ENCODE peak calls at places on chromosomes 4 and X, in eight cellular contexts. C, P, B, J, K, H, I and N are unnamed samples.

GRCh38 chr4:156255608-156256007 is 301.9 kb upstream of the CTSO start:
- DNase-seq in C (no peak), P (no peak), B (no peak), J (no peak), K (no peak), H (no peak), I (no peak), N (no peak)

GRCh38 chrX:36266155-36266554 is 346.6 kb downstream of the CFAP47 start:
- DNase-seq in C (no peak), P (no peak), B (no peak), J (no peak), K (no peak), H (no peak), I (no peak), N (no peak)

GRCh38 chrX:21493226-21493850 is 119.1 kb downstream of the CNKSR2 start:
- DNase-seq in C (no peak), P (peak), B (no peak), J (no peak), K (no peak), H (peak), I (no peak), N (no peak)

GRCh38 chr4:673349-674091 is 556 bp downstream of the ATP5ME start:
- DNase-seq in C (no peak), P (peak), B (no peak), J (no peak), K (no peak), H (no peak), I (no peak), N (no peak)

GRCh38 chr4:94877973-94878372 is 120.2 kb downstream of the BMPR1B start:
- DNase-seq in C (no peak), P (no peak), B (no peak), J (no peak), K (peak), H (peak), I (no peak), N (no peak)

GRCh38 chr4:17120761-17121160 is 222.3 kb upstream of the LDB2 start:
- DNase-seq in C (no peak), P (no peak), B (no peak), J (no peak), K (no peak), H (no peak), I (no peak), N (no peak)

GRCh38 chrX:43973249-43973672 is at the start of gene NDP:
- DNase-seq in C (no peak), P (no peak), B (no peak), J (no peak), K (no peak), H (no peak), I (no peak), N (no peak)

GRCh38 chrX:50579955-50580354 is 109.3 kb upstream of the DGKK start:
- DNase-seq in C (no peak), P (peak), B (no peak), J (peak), K (peak), H (peak), I (no peak), N (no peak)

GRCh38 chr4:89023140-89023539 is 33.8 kb downstream of the FAM13A start:
- DNase-seq in C (no peak), P (no peak), B (no peak), J (no peak), K (no peak), H (no peak), I (no peak), N (no peak)

GRCh38 chr4:63222466-63222865 is 1186.8 kb downstream of the TECRL start:
- DNase-seq in C (no peak), P (no peak), B (no peak), J (no peak), K (no peak), H (no peak), I (no peak), N (no peak)

DNA sequence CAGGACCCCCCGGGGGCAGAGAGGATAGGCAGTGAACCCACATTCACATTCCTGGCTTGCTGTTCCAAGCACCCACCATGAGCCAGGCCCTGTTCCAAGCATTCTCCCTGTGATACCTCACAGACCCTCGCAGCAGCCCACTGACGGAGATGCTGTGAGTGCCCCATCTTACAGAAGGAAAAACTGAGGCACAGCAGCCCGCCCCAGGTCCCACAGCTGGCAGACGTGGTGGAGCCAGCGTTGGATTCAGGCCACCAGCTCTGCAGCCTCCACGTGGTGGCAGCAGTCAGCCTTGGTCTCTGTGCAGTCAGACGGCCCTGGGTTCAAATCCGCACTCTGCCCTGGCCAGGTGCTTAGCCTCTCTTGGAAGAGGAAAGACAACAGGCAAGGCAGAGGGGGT is 16.8 kb downstream of the MAN2B2 start:
- DNase-seq in C (no peak), P (no peak), B (no peak), J (no peak), K (no peak), H (no peak), I (no peak), N (no peak)
- TF ChIP-seq CTCF in C (no peak), P (peak), B (no peak), J (peak), K (no peak), H (no peak), I (no peak), N (no peak)

GRCh38 chr4:6137747-6138135 is 62.6 kb downstream of the JAKMIP1 start:
- DNase-seq in C (no peak), P (no peak), B (no peak), J (no peak), K (no peak), H (no peak), I (no peak), N (no peak)

GRCh38 chr4:6137027-6137746 is 63.2 kb downstream of the JAKMIP1 start:
- DNase-seq in C (no peak), P (no peak), B (no peak), J (no peak), K (no peak), H (no peak), I (no peak), N (no peak)

GRCh38 chr4:6134612-6135220 is 65.6 kb downstream of the JAKMIP1 start:
- DNase-seq in C (no peak), P (no peak), B (peak), J (no peak), K (no peak), H (no peak), I (no peak), N (no peak)
- TF ChIP-seq CTCF in C (no peak), P (no peak), B (peak), J (no peak), K (peak), H (no peak), I (no peak), N (no peak)

GRCh38 chrX:6644411-6644810 is 109.5 kb upstream of the VCX3A start:
- DNase-seq in C (no peak), P (no peak), B (no peak), J (no peak), K (no peak), H (no peak), I (no peak), N (no peak)
- TF ChIP-seq CTCF in C (no peak), P (peak), B (no peak), J (no peak), K (peak), H (peak), I (no peak), N (no peak)

GRCh38 chrX:9562851-9563250 is 98.0 kb downstream of the TBL1X start:
- DNase-seq in C (no peak), P (peak), B (no peak), J (no peak), K (peak), H (peak), I (no peak), N (no peak)

GRCh38 chrX:9561199-9561598 is 96.3 kb downstream of the TBL1X start:
- DNase-seq in C (no peak), P (no peak), B (no peak), J (no peak), K (no peak), H (no peak), I (no peak), N (no peak)

GRCh38 chrX:9569875-9570274 is 105.0 kb downstream of the TBL1X start:
- DNase-seq in C (no peak), P (no peak), B (no peak), J (no peak), K (no peak), H (peak), I (no peak), N (no peak)

GRCh38 chrX:9560219-9560618 is 95.4 kb downstream of the TBL1X start:
- DNase-seq in C (no peak), P (no peak), B (no peak), J (no peak), K (no peak), H (no peak), I (no peak), N (no peak)

DNA sequence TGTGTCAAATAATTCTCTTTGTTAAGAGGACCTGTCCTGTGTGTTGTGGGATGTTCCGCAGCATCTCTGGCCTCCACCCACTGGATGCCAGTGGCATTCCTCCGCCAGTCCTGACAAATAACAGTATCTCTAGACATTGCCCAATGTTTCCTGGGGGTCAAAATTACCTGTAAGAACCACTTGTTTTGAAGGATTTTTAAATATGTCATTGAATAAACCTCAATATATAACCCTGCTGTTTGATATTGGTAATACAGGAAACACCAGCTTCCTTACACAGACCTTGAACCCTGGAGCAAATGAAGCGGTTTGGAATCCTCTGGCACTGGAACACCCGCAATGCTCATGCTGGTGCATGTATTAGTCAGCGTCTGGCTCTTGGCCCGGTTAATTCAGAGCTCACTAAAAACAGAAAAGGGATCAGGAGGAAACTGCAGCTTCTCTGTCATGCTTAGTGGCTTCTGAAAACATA is 101.3 kb downstream of the TBL1X start:
- DNase-seq in C (peak), P (peak), B (no peak), J (no peak), K (peak), H (peak), I (no peak), N (no peak)
- TF ChIP-seq CTCF in C (no peak), P (no peak), B (no peak), J (no peak), K (peak), H (no peak), I (no peak), N (no peak)

GRCh38 chr4:153645183-153645582 is 38.9 kb upstream of the TLR2 start:
- DNase-seq in C (no peak), P (no peak), B (no peak), J (no peak), K (no peak), H (no peak), I (no peak), N (no peak)
- TF ChIP-seq CTCF in C (no peak), P (peak), B (peak), J (no peak), K (peak), H (peak), I (no peak), N (no peak)

DNA sequence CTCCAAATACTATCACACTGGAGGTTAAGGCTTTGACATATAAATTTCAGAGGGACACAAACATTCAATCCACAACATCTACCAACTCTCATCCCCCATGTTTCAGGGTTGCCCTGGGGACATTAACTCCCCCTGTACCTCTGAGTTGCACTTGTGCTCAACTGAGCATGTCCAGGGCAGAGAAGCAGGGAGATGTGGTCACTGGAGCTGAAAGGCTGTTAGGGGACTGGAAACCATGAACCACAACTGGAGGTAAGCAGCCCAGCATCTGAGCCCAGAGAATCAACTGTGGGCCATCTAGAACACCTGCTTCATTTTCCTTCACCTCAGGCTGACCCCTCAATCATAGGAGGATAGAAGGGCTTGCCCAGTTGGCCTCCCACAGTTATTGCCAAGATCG is 641.1 kb downstream of the MID1IP1 start:
- DNase-seq in C (no peak), P (no peak), B (no peak), J (no peak), K (no peak), H (no peak), I (no peak), N (no peak)
- TF ChIP-seq CTCF in C (no peak), P (no peak), B (no peak), J (no peak), K (no peak), H (no peak), I (no peak), N (no peak)

DNA sequence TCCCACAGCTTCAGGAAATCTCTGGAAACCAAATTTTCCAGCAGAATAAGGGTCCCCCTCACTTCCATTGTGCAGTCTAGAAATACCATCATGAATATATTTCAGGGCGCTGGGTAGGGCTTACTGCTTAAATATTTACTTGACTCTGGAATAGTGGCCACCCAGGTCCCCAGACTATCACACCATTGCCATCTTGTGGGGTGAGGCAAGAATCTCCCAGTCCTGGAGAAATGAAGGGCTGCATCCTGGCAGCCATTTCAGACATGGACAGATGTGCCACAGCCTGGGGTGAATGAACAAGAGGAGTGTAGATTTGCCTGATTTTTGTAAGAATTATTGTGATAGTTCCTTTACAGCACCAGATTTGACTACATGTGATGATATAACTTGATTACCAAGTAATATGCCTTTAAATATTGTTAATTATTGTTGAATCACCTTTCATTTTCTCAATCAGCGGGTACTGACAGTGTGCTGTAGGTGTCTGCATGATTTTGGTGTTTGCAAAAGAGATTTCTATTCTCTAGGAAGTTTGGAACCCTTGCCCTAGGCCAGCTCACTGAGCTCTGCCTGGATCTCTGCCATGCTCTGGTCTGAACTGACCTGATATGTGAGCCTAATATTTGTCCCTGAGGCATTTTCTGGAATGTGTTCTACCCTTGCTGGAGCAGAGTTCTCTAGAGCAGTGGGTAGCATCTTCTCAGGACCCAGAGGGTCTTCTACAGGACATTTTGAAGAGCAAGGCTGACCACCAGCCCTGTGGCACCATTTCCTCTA is 183.4 kb downstream of the KIT start:
- DNase-seq in C (no peak), P (peak), B (no peak), J (no peak), K (peak), H (peak), I (no peak), N (no peak)
- TF ChIP-seq CTCF in C (peak), P (peak), B (no peak), J (no peak), K (peak), H (peak), I (no peak), N (no peak)